ENCODE peak calls at places on chromosomes 1 and 21, in nine cellular contexts. One of them, this sample, is unnamed.

GRCh38 chr1:43256675-43257570 is 12.9 kb upstream of the TMEM125 start:
- DNase-seq in mesothelial cell of epicardium: no peak
- DNase-seq in A549: no peak
- DNase-seq in sigmoid colon: no peak
- DNase-seq in AG09319: no peak
- DNase-seq in NCI-H1417: no peak
- DNase-seq in AG08396: no peak
- DNase-seq in Right ventricle myocardium superior: no peak
- DNase-seq in effector CD4-positive, alpha-beta T cell: no peak
- DNase-seq in this sample: no peak

GRCh38 chr1:41862411-41863221 is 56.1 kb downstream of the HIVEP3 start:
- DNase-seq in mesothelial cell of epicardium: no peak
- DNase-seq in A549: peak
- DNase-seq in sigmoid colon: no peak
- DNase-seq in AG09319: no peak
- DNase-seq in NCI-H1417: no peak
- DNase-seq in AG08396: peak
- DNase-seq in Right ventricle myocardium superior: no peak
- DNase-seq in effector CD4-positive, alpha-beta T cell: no peak
- DNase-seq in this sample: peak

GRCh38 chr1:18077657-18078215 is 29.9 kb upstream of the IGSF21 start:
- DNase-seq in mesothelial cell of epicardium: no peak
- DNase-seq in A549: no peak
- DNase-seq in sigmoid colon: no peak
- DNase-seq in AG09319: no peak
- DNase-seq in NCI-H1417: peak
- DNase-seq in AG08396: no peak
- DNase-seq in Right ventricle myocardium superior: no peak
- DNase-seq in effector CD4-positive, alpha-beta T cell: no peak
- DNase-seq in this sample: no peak

GRCh38 chr1:230772457-230773395 is 25.5 kb downstream of the CAPN9 start:
- DNase-seq in mesothelial cell of epicardium: no peak
- DNase-seq in A549: peak
- DNase-seq in sigmoid colon: no peak
- DNase-seq in AG09319: peak
- DNase-seq in NCI-H1417: peak
- DNase-seq in AG08396: peak
- DNase-seq in Right ventricle myocardium superior: peak
- DNase-seq in effector CD4-positive, alpha-beta T cell: no peak
- DNase-seq in this sample: no peak

GRCh38 chr1:112397051-112397471 is 1.0 kb downstream of the CTTNBP2NL start:
- DNase-seq in mesothelial cell of epicardium: no peak
- DNase-seq in A549: no peak
- DNase-seq in sigmoid colon: no peak
- DNase-seq in AG09319: no peak
- DNase-seq in NCI-H1417: no peak
- DNase-seq in AG08396: no peak
- DNase-seq in Right ventricle myocardium superior: no peak
- DNase-seq in effector CD4-positive, alpha-beta T cell: no peak
- DNase-seq in this sample: no peak

GRCh38 chr1:197269053-197269452 is 1.0 kb downstream of the CRB1 start:
- DNase-seq in mesothelial cell of epicardium: no peak
- DNase-seq in A549: no peak
- DNase-seq in sigmoid colon: no peak
- DNase-seq in AG09319: no peak
- DNase-seq in NCI-H1417: peak
- DNase-seq in AG08396: no peak
- DNase-seq in Right ventricle myocardium superior: no peak
- DNase-seq in effector CD4-positive, alpha-beta T cell: no peak
- DNase-seq in this sample: no peak

GRCh38 chr21:18289876-18290275 is 45.2 kb downstream of the CHODL start:
- DNase-seq in mesothelial cell of epicardium: no peak
- DNase-seq in A549: no peak
- DNase-seq in sigmoid colon: no peak
- DNase-seq in AG09319: no peak
- DNase-seq in NCI-H1417: no peak
- DNase-seq in AG08396: no peak
- DNase-seq in Right ventricle myocardium superior: no peak
- DNase-seq in effector CD4-positive, alpha-beta T cell: no peak
- DNase-seq in this sample: no peak

GRCh38 chr1:101357444-101357986 is 120.7 kb downstream of the S1PR1 start:
- DNase-seq in mesothelial cell of epicardium: peak
- DNase-seq in A549: peak
- DNase-seq in sigmoid colon: no peak
- DNase-seq in AG09319: peak
- DNase-seq in NCI-H1417: peak
- DNase-seq in AG08396: peak
- DNase-seq in Right ventricle myocardium superior: no peak
- DNase-seq in effector CD4-positive, alpha-beta T cell: peak
- DNase-seq in this sample: peak